ENCODE peak calls at places on chromosomes 6 and 20, in four cellular contexts. One of them, this sample, is unnamed. For H3K36me3, the result is how much of the 10 kb centered on the place peaks cover.

GRCh38 chr6:44222987-44223470 is 366 bp upstream of the SLC29A1 start:
- DNase-seq in PC-9: no peak
- DNase-seq in heart left ventricle: no peak
- DNase-seq in mammary epithelial cell: no peak
- DNase-seq in this sample: no peak

GRCh38 chr6:82589509-82590206 is 226.0 kb downstream of the TPBG start:
- DNase-seq in PC-9: peak
- DNase-seq in heart left ventricle: no peak
- DNase-seq in mammary epithelial cell: peak
- DNase-seq in this sample: peak

GRCh38 chr20:31607640-31608255 is 2.7 kb downstream of the ID1 start:
- DNase-seq in PC-9: no peak
- DNase-seq in heart left ventricle: no peak
- DNase-seq in mammary epithelial cell: peak
- DNase-seq in this sample: no peak

GRCh38 chr6:167325766-167326165 is 880 bp downstream of the TTLL2 start:
- DNase-seq in PC-9: no peak
- DNase-seq in heart left ventricle: no peak
- DNase-seq in mammary epithelial cell: no peak
- DNase-seq in this sample: no peak

GRCh38 chr20:23926941-23927872 is 47.7 kb upstream of the CST5 start:
- DNase-seq in PC-9: peak
- DNase-seq in heart left ventricle: no peak
- DNase-seq in mammary epithelial cell: no peak
- DNase-seq in this sample: no peak

GRCh38 chr20:59933296-59933848 is at the start of gene SYCP2:
- DNase-seq in PC-9: no peak
- DNase-seq in heart left ventricle: peak
- DNase-seq in mammary epithelial cell: peak
- DNase-seq in this sample: peak

GRCh38 chr20:12241065-12241464 is 323.4 kb downstream of the BTBD3 start:
- DNase-seq in PC-9: no peak
- DNase-seq in heart left ventricle: no peak
- DNase-seq in mammary epithelial cell: no peak
- DNase-seq in this sample: no peak

GRCh38 chr20:63224272-63225081 is 8.5 kb upstream of the YTHDF1 start:
- DNase-seq in PC-9: peak
- DNase-seq in heart left ventricle: peak
- DNase-seq in mammary epithelial cell: peak
- DNase-seq in this sample: peak

GRCh38 chr20:278607-279571 is 11.7 kb downstream of the C20orf96 start:
- DNase-seq in PC-9: no peak
- DNase-seq in heart left ventricle: peak
- DNase-seq in mammary epithelial cell: no peak
- DNase-seq in this sample: no peak

GRCh38 chr6:147301070-147301469 is 96.9 kb downstream of the STXBP5 start:
- DNase-seq in PC-9: no peak
- DNase-seq in heart left ventricle: no peak
- DNase-seq in mammary epithelial cell: no peak
- DNase-seq in this sample: no peak

GRCh38 chr20:61797971-61798411 is 267.7 kb downstream of the TAF4 start:
- DNase-seq in PC-9: no peak
- DNase-seq in heart left ventricle: no peak
- DNase-seq in mammary epithelial cell: no peak
- DNase-seq in this sample: no peak

GRCh38 chr20:3406481-3407425 is 716 bp downstream of the DNAAF9 start:
- DNase-seq in PC-9: no peak
- DNase-seq in heart left ventricle: peak
- DNase-seq in mammary epithelial cell: peak
- DNase-seq in this sample: peak

GRCh38 chr6:96659084-96659845 is 96.3 kb downstream of the FHL5 start:
- DNase-seq in PC-9: no peak
- DNase-seq in heart left ventricle: no peak
- DNase-seq in mammary epithelial cell: no peak
- DNase-seq in this sample: no peak

GRCh38 chr20:56003966-56004365 is 1.4 kb downstream of the CBLN4 start:
- DNase-seq in PC-9: no peak
- DNase-seq in heart left ventricle: no peak
- DNase-seq in mammary epithelial cell: peak
- DNase-seq in this sample: peak

GRCh38 chr20:64145458-64146300 is 18.6 kb upstream of the MYT1 start:
- DNase-seq in PC-9: no peak
- DNase-seq in heart left ventricle: peak
- DNase-seq in mammary epithelial cell: no peak
- DNase-seq in this sample: no peak

GRCh38 chr20:25418779-25419178 is 11.3 kb downstream of the GINS1 start:
- DNase-seq in PC-9: peak
- DNase-seq in heart left ventricle: no peak
- DNase-seq in mammary epithelial cell: peak
- DNase-seq in this sample: no peak

GRCh38 chr6:43036712-43037111 is 15.3 kb downstream of the RRP36 start:
- DNase-seq in PC-9: no peak
- DNase-seq in heart left ventricle: no peak
- DNase-seq in mammary epithelial cell: no peak
- DNase-seq in this sample: no peak

GRCh38 chr6:163588211-163588919 is 173.8 kb downstream of the QKI start:
- DNase-seq in PC-9: no peak
- DNase-seq in heart left ventricle: no peak
- DNase-seq in mammary epithelial cell: peak
- DNase-seq in this sample: peak

GRCh38 chr20:44074252-44075151 is 112.5 kb downstream of the JPH2 start:
- DNase-seq in PC-9: peak
- DNase-seq in heart left ventricle: peak
- DNase-seq in mammary epithelial cell: peak
- DNase-seq in this sample: peak

GRCh38 chr6:80338201-80338836 is 231.8 kb downstream of the BCKDHB start:
- DNase-seq in PC-9: no peak
- DNase-seq in heart left ventricle: peak
- DNase-seq in mammary epithelial cell: peak
- DNase-seq in this sample: peak

GRCh38 chr20:41035207-41035606 is 6.6 kb downstream of the TOP1 start:
- DNase-seq in PC-9: no peak
- DNase-seq in heart left ventricle: no peak
- DNase-seq in mammary epithelial cell: no peak
- DNase-seq in this sample: no peak

GRCh38 chr20:44104807-44105517 is 82.0 kb downstream of the JPH2 start:
- DNase-seq in PC-9: no peak
- DNase-seq in heart left ventricle: no peak
- DNase-seq in mammary epithelial cell: peak
- DNase-seq in this sample: peak

GRCh38 chr20:51833326-51833725 is 31.0 kb upstream of the SALL4 start:
- DNase-seq in PC-9: peak
- DNase-seq in heart left ventricle: no peak
- DNase-seq in mammary epithelial cell: no peak
- DNase-seq in this sample: no peak

GRCh38 chr6:47672816-47673215 is 25.6 kb upstream of the ADGRF4 start:
- DNase-seq in PC-9: no peak
- DNase-seq in heart left ventricle: no peak
- DNase-seq in mammary epithelial cell: peak
- DNase-seq in this sample: no peak

GRCh38 chr6:75402296-75402695 is 91.3 kb downstream of the FILIP1 start:
- DNase-seq in PC-9: no peak
- DNase-seq in heart left ventricle: peak
- DNase-seq in mammary epithelial cell: peak
- DNase-seq in this sample: no peak

GRCh38 chr6:7073810-7074525 is 33.8 kb upstream of the RREB1 start:
- DNase-seq in PC-9: no peak
- DNase-seq in heart left ventricle: peak
- DNase-seq in mammary epithelial cell: no peak
- DNase-seq in this sample: no peak

GRCh38 chr20:41034239-41034638 is 5.6 kb downstream of the TOP1 start:
- DNase-seq in PC-9: no peak
- DNase-seq in heart left ventricle: no peak
- DNase-seq in mammary epithelial cell: no peak
- DNase-seq in this sample: no peak

GRCh38 chr6:16725145-16725864 is 36.0 kb downstream of the ATXN1 start:
- DNase-seq in PC-9: no peak
- DNase-seq in heart left ventricle: no peak
- DNase-seq in mammary epithelial cell: peak
- DNase-seq in this sample: no peak

GRCh38 chr6:52115891-52116604 is 28.6 kb upstream of the PKHD1 start:
- DNase-seq in PC-9: no peak
- DNase-seq in heart left ventricle: no peak
- DNase-seq in mammary epithelial cell: no peak
- DNase-seq in this sample: no peak

GRCh38 chr6:121639041-121639440 is 203.6 kb downstream of the GJA1 start:
- DNase-seq in PC-9: no peak
- DNase-seq in heart left ventricle: no peak
- DNase-seq in mammary epithelial cell: no peak
- DNase-seq in this sample: no peak

GRCh38 chr6:6683964-6684363 is 95.4 kb downstream of the LY86 start:
- DNase-seq in PC-9: peak
- DNase-seq in heart left ventricle: no peak
- DNase-seq in mammary epithelial cell: no peak
- DNase-seq in this sample: no peak

DNA sequence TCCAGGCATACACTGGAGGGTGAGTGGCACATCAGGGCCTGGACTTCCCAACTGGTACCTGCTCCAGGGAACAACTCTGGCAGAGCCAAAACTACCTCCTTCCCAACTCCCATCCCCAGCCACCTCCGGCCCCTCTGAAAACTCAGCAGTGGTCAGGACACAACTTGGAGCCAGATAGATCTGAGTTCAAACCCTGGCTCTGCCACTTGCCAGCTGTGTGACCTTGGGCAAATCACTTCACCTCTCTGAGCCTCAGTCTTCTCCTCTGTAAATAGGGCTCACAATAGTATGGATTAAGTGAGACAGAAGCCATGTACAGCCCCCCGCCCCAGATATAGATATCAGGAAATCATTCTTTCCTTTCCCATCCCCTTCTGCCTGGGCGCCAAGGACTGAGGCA is 10.7 kb downstream of the AHCY start:
- DNase-seq in PC-9: no peak
- DNase-seq in heart left ventricle: no peak
- DNase-seq in mammary epithelial cell: no peak
- DNase-seq in this sample: no peak
- H3K36me3 ChIP-seq in PC-9: under half
- H3K36me3 ChIP-seq in heart left ventricle: half or more
- H3K36me3 ChIP-seq in mammary epithelial cell: half or more
- H3K36me3 ChIP-seq in this sample: half or more

GRCh38 chr6:34816635-34817301 is 24.9 kb downstream of the BLTP3A start:
- DNase-seq in PC-9: no peak
- DNase-seq in heart left ventricle: no peak
- DNase-seq in mammary epithelial cell: no peak
- DNase-seq in this sample: no peak

GRCh38 chr6:34809914-34810882 is 18.3 kb downstream of the BLTP3A start:
- DNase-seq in PC-9: peak
- DNase-seq in heart left ventricle: no peak
- DNase-seq in mammary epithelial cell: no peak
- DNase-seq in this sample: no peak

GRCh38 chr6:34813028-34813742 is 21.3 kb downstream of the BLTP3A start:
- DNase-seq in PC-9: no peak
- DNase-seq in heart left ventricle: no peak
- DNase-seq in mammary epithelial cell: no peak
- DNase-seq in this sample: no peak

GRCh38 chr6:34806738-34807453 is 15.0 kb downstream of the BLTP3A start:
- DNase-seq in PC-9: peak
- DNase-seq in heart left ventricle: no peak
- DNase-seq in mammary epithelial cell: peak
- DNase-seq in this sample: no peak

GRCh38 chr6:34810936-34811632 is 19.2 kb downstream of the BLTP3A start:
- DNase-seq in PC-9: peak
- DNase-seq in heart left ventricle: no peak
- DNase-seq in mammary epithelial cell: peak
- DNase-seq in this sample: no peak
- H3K4me3 ChIP-seq in PC-9: no peak
- H3K4me3 ChIP-seq in heart left ventricle: no peak
- H3K4me3 ChIP-seq in mammary epithelial cell: no peak
- H3K4me3 ChIP-seq in this sample: no peak

GRCh38 chr6:24780206-24780605 is 5.5 kb downstream of the GMNN start:
- DNase-seq in PC-9: no peak
- DNase-seq in heart left ventricle: no peak
- DNase-seq in mammary epithelial cell: no peak
- DNase-seq in this sample: no peak
- H3K36me3 ChIP-seq in PC-9: half or more
- H3K36me3 ChIP-seq in heart left ventricle: under half
- H3K36me3 ChIP-seq in mammary epithelial cell: under half
- H3K36me3 ChIP-seq in this sample: half or more

GRCh38 chr20:1467355-1468116 is 887 bp upstream of the NSFL1C start:
- DNase-seq in PC-9: no peak
- DNase-seq in heart left ventricle: no peak
- DNase-seq in mammary epithelial cell: no peak
- DNase-seq in this sample: peak
- H3K4me3 ChIP-seq in PC-9: peak
- H3K4me3 ChIP-seq in heart left ventricle: peak
- H3K4me3 ChIP-seq in mammary epithelial cell: no peak
- H3K4me3 ChIP-seq in this sample: no peak

GRCh38 chr6:158122048-158122447 is 46.0 kb downstream of the SERAC1 start:
- DNase-seq in PC-9: peak
- DNase-seq in heart left ventricle: no peak
- DNase-seq in mammary epithelial cell: peak
- DNase-seq in this sample: no peak
- H3K36me3 ChIP-seq in PC-9: under half
- H3K36me3 ChIP-seq in heart left ventricle: under half
- H3K36me3 ChIP-seq in mammary epithelial cell: under half
- H3K36me3 ChIP-seq in this sample: under half

GRCh38 chr6:76876922-76877553 is 586.3 kb downstream of the HTR1B start:
- DNase-seq in PC-9: peak
- DNase-seq in heart left ventricle: peak
- DNase-seq in mammary epithelial cell: peak
- DNase-seq in this sample: peak
- H3K4me3 ChIP-seq in PC-9: no peak
- H3K4me3 ChIP-seq in heart left ventricle: no peak
- H3K4me3 ChIP-seq in mammary epithelial cell: no peak
- H3K4me3 ChIP-seq in this sample: no peak